ENCODE peak calls at places on chromosomes 13 and 19, in ten cellular contexts. O, G, L, T, I, U, E, P, C and M are unnamed samples.
A peak's percentile ranks its signal among the peaks of the same experiment; 100 is the strongest.

GRCh38 chr19:18605546-18606280 is 886 bp downstream of the CRLF1 start:
- DNase-seq in O (no peak), G (no peak), L (no peak), T (no peak), I (no peak), U (no peak), E (no peak), P (no peak), C (no peak), M (no peak)

GRCh38 chr13:100659578-100659977 is 15.0 kb downstream of the TMTC4 start:
- DNase-seq in O (no peak), G (no peak), L (no peak), T (no peak), I (no peak), U (no peak), E (no peak), P (no peak), C (no peak), M (no peak)

GRCh38 chr13:111315347-111315995 is 5.0 kb upstream of the TEX29 start:
- DNase-seq in O (no peak), G (peak; percentile 34), L (no peak), T (no peak), I (peak; percentile 60), U (no peak), E (no peak), P (no peak), C (no peak), M (no peak)

GRCh38 chr13:40346592-40346991 is 319.8 kb downstream of the FOXO1 start:
- DNase-seq in O (no peak), G (no peak), L (no peak), T (no peak), I (no peak), U (no peak), E (no peak), P (no peak), C (no peak), M (no peak)

GRCh38 chr13:86757236-86757978 is 913.8 kb upstream of the SLITRK5 start:
- DNase-seq in O (no peak), G (no peak), L (no peak), T (no peak), I (no peak), U (no peak), E (no peak), P (no peak), C (no peak), M (no peak)

GRCh38 chr19:18449552-18449951 is 11.6 kb upstream of the ISYNA1 start:
- DNase-seq in O (no peak), G (no peak), L (no peak), T (no peak), I (no peak), U (no peak), E (no peak), P (no peak), C (no peak), M (no peak)

GRCh38 chr19:4967738-4968461 is 1.0 kb upstream of the KDM4B start:
- DNase-seq in O (no peak), G (peak; percentile 84), L (no peak), T (no peak), I (no peak), U (no peak), E (no peak), P (no peak), C (no peak), M (peak; percentile 95)

GRCh38 chr13:51785592-51786424 is 18.2 kb downstream of the DHRS12 start:
- DNase-seq in O (no peak), G (no peak), L (no peak), T (no peak), I (peak; percentile 88), U (no peak), E (peak; percentile 79), P (no peak), C (no peak), M (peak; percentile 48)

GRCh38 chr19:46133101-46133627 is 8.7 kb upstream of the IGFL3 start:
- DNase-seq in O (peak; percentile 78), G (peak; percentile 96), L (no peak), T (peak; percentile 77), I (peak; percentile 90), U (no peak), E (peak; percentile 95), P (no peak), C (peak; percentile 83), M (peak; percentile 90)

GRCh38 chr19:39236527-39236926 is 8.3 kb downstream of the IFNL3 start:
- DNase-seq in O (no peak), G (no peak), L (no peak), T (no peak), I (no peak), U (no peak), E (no peak), P (peak; percentile 72), C (no peak), M (no peak)

GRCh38 chr19:37932985-37933953 is 26.3 kb downstream of the SIPA1L3 start:
- DNase-seq in O (peak; percentile 38), G (peak; percentile 53), L (no peak), T (no peak), I (no peak), U (no peak), E (peak; percentile 52), P (no peak), C (no peak), M (peak; percentile 57)

GRCh38 chr19:48365602-48366001 is 1.4 kb downstream of the SYNGR4 start:
- DNase-seq in O (no peak), G (no peak), L (no peak), T (no peak), I (no peak), U (no peak), E (no peak), P (peak; percentile 65), C (no peak), M (no peak)

GRCh38 chr13:79853258-79853657 is 372.3 kb downstream of the NDFIP2 start:
- DNase-seq in O (no peak), G (no peak), L (no peak), T (no peak), I (no peak), U (no peak), E (no peak), P (no peak), C (no peak), M (no peak)

GRCh38 chr13:54805743-54806142 is 1777.1 kb downstream of the OLFM4 start:
- DNase-seq in O (no peak), G (no peak), L (no peak), T (no peak), I (no peak), U (no peak), E (no peak), P (no peak), C (no peak), M (no peak)

GRCh38 chr13:91328726-91329125 is 18.8 kb upstream of the MIR17HG start:
- DNase-seq in O (no peak), G (no peak), L (no peak), T (no peak), I (no peak), U (no peak), E (no peak), P (no peak), C (no peak), M (no peak)

GRCh38 chr19:35449347-35450043 is 1.4 kb downstream of the FFAR2 start:
- DNase-seq in O (no peak), G (no peak), L (no peak), T (no peak), I (peak; percentile 48), U (no peak), E (no peak), P (no peak), C (no peak), M (no peak)

GRCh38 chr19:48635263-48635965 is 1.8 kb downstream of the DBP start:
- DNase-seq in O (no peak), G (no peak), L (peak; percentile 67), T (no peak), I (peak; percentile 57), U (peak; percentile 90), E (peak; percentile 50), P (peak; percentile 84), C (no peak), M (no peak)

GRCh38 chr13:54124700-54125099 is 1096.1 kb downstream of the OLFM4 start:
- DNase-seq in O (no peak), G (no peak), L (no peak), T (no peak), I (no peak), U (no peak), E (no peak), P (no peak), C (no peak), M (no peak)

GRCh38 chr19:51368366-51369282 is at the start of gene CLDND2:
- DNase-seq in O (no peak), G (no peak), L (no peak), T (no peak), I (no peak), U (no peak), E (no peak), P (no peak), C (no peak), M (no peak)

GRCh38 chr19:19591133-19591825 is 27.2 kb downstream of the PBX4 start:
- DNase-seq in O (peak; percentile 23), G (peak; percentile 99), L (no peak), T (peak; percentile 89), I (no peak), U (no peak), E (no peak), P (peak; percentile 71), C (peak; percentile 93), M (peak; percentile 89)

GRCh38 chr19:11950312-11950711 is 14.5 kb upstream of the ZNF763 start:
- DNase-seq in O (no peak), G (no peak), L (no peak), T (no peak), I (no peak), U (no peak), E (no peak), P (no peak), C (no peak), M (no peak)

GRCh38 chr19:14410054-14410774 is 8.9 kb downstream of the DDX39A start:
- DNase-seq in O (no peak), G (no peak), L (no peak), T (no peak), I (no peak), U (no peak), E (no peak), P (peak; percentile 70), C (no peak), M (no peak)

GRCh38 chr13:37369618-37370017 is 228.9 kb downstream of the POSTN start:
- DNase-seq in O (no peak), G (peak; percentile 72), L (no peak), T (no peak), I (no peak), U (no peak), E (no peak), P (no peak), C (no peak), M (peak; percentile 47)

GRCh38 chr13:27018230-27018875 is 153.3 kb downstream of the USP12 start:
- DNase-seq in O (no peak), G (no peak), L (no peak), T (no peak), I (peak; percentile 7), U (no peak), E (no peak), P (no peak), C (no peak), M (peak; percentile 42)

GRCh38 chr13:47334173-47334572 is 437.3 kb upstream of the HTR2A start:
- DNase-seq in O (no peak), G (peak; percentile 18), L (no peak), T (peak; percentile 39), I (no peak), U (no peak), E (no peak), P (no peak), C (no peak), M (peak; percentile 59)